ENCODE peak calls at places on chromosomes 5 and 9, in six cellular contexts. S is ovary; D is uterus; N is effector memory CD4-positive, alpha-beta T cell; E is K562; U is upper lobe of left lung. T is an unnamed sample. For H3K36me3, the result is how much of the 10 kb centered on the place peaks cover.

GRCh38 chr5:138289296-138289695 is 14.9 kb upstream of the GFRA3 start:
- DNase-seq in U (no peak), S (no peak), E (no peak), D (no peak), N (no peak), T (no peak)

GRCh38 chr5:39712316-39713223 is 287.8 kb upstream of the DAB2 start:
- DNase-seq in U (no peak), S (no peak), N (no peak), E (no peak), D (no peak), T (no peak)

GRCh38 chr9:74006935-74007334 is 490.2 kb upstream of the RORB start:
- DNase-seq in D (no peak), E (no peak), N (no peak), S (no peak), U (no peak), T (no peak)

GRCh38 chr5:77223653-77224052 is 13.2 kb downstream of the PDE8B start:
- DNase-seq in N (no peak), S (no peak), U (no peak), E (no peak), D (no peak), T (no peak)

GRCh38 chr9:136712690-136713554 is 550 bp downstream of the DIPK1B start:
- DNase-seq in E (peak), U (peak), D (no peak), S (no peak), N (no peak), T (no peak)

GRCh38 chr9:78613006-78613405 is 316.1 kb downstream of the PSAT1 start:
- DNase-seq in E (no peak), N (no peak), S (no peak), D (no peak), U (no peak), T (no peak)

GRCh38 chr5:82956600-82956999 is 120.6 kb downstream of the TMEM167A start:
- DNase-seq in D (no peak), S (no peak), E (no peak), U (no peak), N (no peak), T (no peak)

GRCh38 chr5:61186634-61187033 is 24.4 kb upstream of the SMIM15 start:
- DNase-seq in D (no peak), N (no peak), U (no peak), S (no peak), E (no peak), T (no peak)

GRCh38 chr9:134709512-134710270 is 68.1 kb downstream of the COL5A1 start:
- DNase-seq in E (no peak), D (peak), S (no peak), N (no peak), U (peak), T (no peak)

GRCh38 chr5:56913766-56914165 is 4.4 kb downstream of the SETD9 start:
- DNase-seq in D (no peak), U (no peak), N (no peak), E (no peak), S (no peak), T (no peak)

GRCh38 chr9:1208185-1208584 is 158.0 kb downstream of the DMRT2 start:
- DNase-seq in E (no peak), N (no peak), D (peak), U (no peak), S (no peak), T (no peak)

GRCh38 chr5:180809403-180810209 is 7.0 kb upstream of the MGAT1 start:
- DNase-seq in N (peak), E (peak), S (peak), U (peak), D (peak), T (peak)

GRCh38 chr5:92927291-92927778 is 653.7 kb downstream of the NR2F1-AS1 start:
- DNase-seq in S (no peak), E (no peak), D (no peak), N (no peak), U (no peak), T (peak)

GRCh38 chr9:87285183-87285582 is 212.5 kb upstream of the DAPK1 start:
- DNase-seq in U (no peak), N (no peak), D (no peak), S (peak), E (no peak), T (no peak)

GRCh38 chr5:885127-885442 is 7.5 kb downstream of the BRD9 start:
- DNase-seq in S (no peak), E (no peak), D (no peak), U (peak), N (no peak), T (no peak)

GRCh38 chr5:886051-886450 is 6.5 kb downstream of the BRD9 start:
- DNase-seq in E (no peak), N (no peak), D (no peak), S (no peak), U (peak), T (peak)

GRCh38 chr5:884345-885126 is 8.1 kb downstream of the BRD9 start:
- DNase-seq in S (no peak), D (no peak), E (no peak), N (no peak), U (peak), T (no peak)

GRCh38 chr5:886716-887325 is 5.8 kb downstream of the BRD9 start:
- DNase-seq in D (no peak), U (peak), E (no peak), N (no peak), S (no peak), T (peak)

DNA sequence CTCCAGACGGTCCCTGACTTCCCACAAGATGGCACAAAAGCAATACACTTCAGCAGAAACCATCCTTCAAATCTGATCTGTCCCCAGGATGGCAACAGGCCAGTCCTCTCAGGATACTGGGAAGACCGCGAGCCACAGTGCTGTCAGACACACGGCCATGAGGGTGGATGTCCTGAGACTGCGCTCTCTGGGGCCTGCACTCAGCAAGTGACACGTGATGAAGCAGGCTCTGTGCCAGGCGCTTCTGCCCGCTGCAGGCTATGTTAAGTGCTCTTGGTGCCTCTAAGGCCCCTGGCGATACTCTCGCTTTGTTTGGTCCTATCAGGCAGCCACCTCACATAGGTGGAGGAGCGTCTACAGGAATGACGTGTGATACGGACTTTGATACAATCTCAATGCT is 7.1 kb downstream of the BRD9 start:
- DNase-seq in S (no peak), E (no peak), D (no peak), U (no peak), N (no peak), T (peak)
- H3K36me3 ChIP-seq in S (under half), E (half or more), D (under half), U (under half), N (half or more), T (under half)

DNA sequence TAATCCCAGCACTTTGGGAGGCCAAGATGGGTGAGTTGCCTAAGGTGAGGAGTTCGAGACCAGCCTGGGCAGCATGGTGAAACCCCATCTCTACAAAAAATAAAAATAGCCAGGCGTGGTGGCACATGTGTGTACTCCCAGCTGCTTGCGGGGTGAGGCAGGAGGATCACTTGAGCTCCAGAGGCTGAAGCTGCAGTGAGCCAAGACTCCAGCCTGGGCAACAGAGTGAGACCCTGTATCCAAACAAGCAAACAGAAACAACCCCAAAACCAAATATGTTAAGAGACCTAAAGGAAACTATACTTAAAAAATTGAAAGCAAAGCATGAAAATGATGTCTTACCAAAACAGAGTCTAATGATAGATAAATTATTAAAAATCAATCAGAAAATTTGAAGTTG is 12.4 kb downstream of the HNRNPAB start:
- DNase-seq in D (no peak), S (no peak), N (no peak), E (no peak), U (no peak), T (no peak)
- H3K36me3 ChIP-seq in D (under half), S (under half), N (half or more), E (half or more), U (under half), T (under half)

GRCh38 chr9:127838375-127839078 is 15.9 kb downstream of the ENG start:
- DNase-seq in U (peak), N (no peak), D (peak), S (peak), E (no peak), T (no peak)
- H3K36me3 ChIP-seq in U (under half), N (under half), D (under half), S (under half), E (under half), T (under half)

DNA sequence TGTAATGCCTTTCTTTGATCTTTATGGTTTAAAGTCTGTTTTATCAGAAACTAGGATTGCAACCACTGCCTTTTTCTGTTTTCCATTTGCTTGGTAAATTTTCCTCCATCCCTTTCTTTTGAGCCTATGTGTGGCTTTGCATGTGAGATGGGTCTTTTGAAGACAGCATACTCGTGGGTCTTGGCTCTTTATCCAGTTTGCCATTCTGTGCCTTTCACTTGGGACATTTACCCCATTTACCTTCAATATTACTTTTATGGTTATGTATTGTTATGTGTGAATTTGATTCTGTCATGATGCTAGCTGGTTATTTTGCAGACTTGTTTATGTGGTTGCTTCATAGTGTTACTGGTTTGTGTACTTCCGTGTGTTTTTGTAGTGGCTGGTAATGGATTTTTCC is 59.2 kb downstream of the YTHDC2 start:
- DNase-seq in D (no peak), E (no peak), U (no peak), S (no peak), N (no peak), T (no peak)
- H3K36me3 ChIP-seq in D (under half), E (under half), U (under half), S (under half), N (under half), T (under half)

GRCh38 chr5:141929398-141930058 is 5.9 kb downstream of the DELE1 start:
- DNase-seq in U (no peak), D (no peak), E (no peak), N (no peak), S (no peak), T (no peak)
- H3K36me3 ChIP-seq in U (under half), D (under half), E (half or more), N (half or more), S (under half), T (under half)

T was measured in Caco-2.